ENCODE peak calls at places on chromosomes 2 and 18, in four cellular contexts. One of them, this sample, is unnamed.

GRCh38 chr2:1478311-1479305 is 65.3 kb downstream of the TPO start:
- DNase-seq in psoas muscle: no peak
- DNase-seq in bronchial epithelial cell: no peak
- DNase-seq in GM12865: no peak
- DNase-seq in this sample: no peak

GRCh38 chr2:237129625-237130263 is 44.1 kb downstream of the COPS8 start:
- DNase-seq in bronchial epithelial cell: no peak
- DNase-seq in psoas muscle: no peak
- DNase-seq in GM12865: no peak
- DNase-seq in this sample: no peak

GRCh38 chr2:237143676-237144440 is 58.2 kb downstream of the COPS8 start:
- DNase-seq in psoas muscle: no peak
- DNase-seq in GM12865: no peak
- DNase-seq in bronchial epithelial cell: peak; percentile 30
- DNase-seq in this sample: no peak

GRCh38 chr18:35581555-35582309 is at the start of gene GALNT1:
- DNase-seq in bronchial epithelial cell: no peak
- DNase-seq in psoas muscle: peak; percentile 61
- DNase-seq in GM12865: peak; percentile 38
- DNase-seq in this sample: peak; percentile 29

GRCh38 chr2:60979231-60979630 is 38.3 kb upstream of the PEX13 start:
- DNase-seq in GM12865: no peak
- DNase-seq in bronchial epithelial cell: no peak
- DNase-seq in psoas muscle: no peak
- DNase-seq in this sample: no peak

GRCh38 chr18:74869904-74870863 is 272.5 kb downstream of the ZNF407 start:
- DNase-seq in psoas muscle: no peak
- DNase-seq in GM12865: peak; percentile 76
- DNase-seq in bronchial epithelial cell: peak; percentile 12
- DNase-seq in this sample: no peak

GRCh38 chr2:125837108-125837507 is 818.9 kb upstream of the GYPC start:
- DNase-seq in GM12865: no peak
- DNase-seq in psoas muscle: no peak
- DNase-seq in bronchial epithelial cell: no peak
- DNase-seq in this sample: no peak

GRCh38 chr2:223537669-223538601 is 64.2 kb downstream of the SCG2 start:
- DNase-seq in GM12865: no peak
- DNase-seq in bronchial epithelial cell: peak; percentile 65
- DNase-seq in psoas muscle: no peak
- DNase-seq in this sample: no peak

GRCh38 chr2:148922776-148923175 is 47.7 kb downstream of the KIF5C start:
- DNase-seq in bronchial epithelial cell: peak; percentile 77
- DNase-seq in psoas muscle: no peak
- DNase-seq in GM12865: no peak
- DNase-seq in this sample: no peak

GRCh38 chr2:127225186-127225960 is 5.3 kb upstream of the CYP27C1 start:
- DNase-seq in psoas muscle: no peak
- DNase-seq in bronchial epithelial cell: no peak
- DNase-seq in GM12865: no peak
- DNase-seq in this sample: no peak

GRCh38 chr2:23689891-23690290 is 237.0 kb downstream of the ATAD2B start:
- DNase-seq in GM12865: no peak
- DNase-seq in bronchial epithelial cell: no peak
- DNase-seq in psoas muscle: peak; percentile 38
- DNase-seq in this sample: no peak

GRCh38 chr2:219634171-219634940 is 6.9 kb downstream of the SLC4A3 start:
- DNase-seq in GM12865: no peak
- DNase-seq in psoas muscle: no peak
- DNase-seq in bronchial epithelial cell: no peak
- DNase-seq in this sample: no peak

GRCh38 chr18:7617738-7618422 is 50.8 kb downstream of the PTPRM start:
- DNase-seq in bronchial epithelial cell: peak; percentile 63
- DNase-seq in GM12865: no peak
- DNase-seq in psoas muscle: no peak
- DNase-seq in this sample: no peak

GRCh38 chr2:191318037-191318728 is 73.0 kb downstream of the MYO1B start:
- DNase-seq in psoas muscle: no peak
- DNase-seq in GM12865: no peak
- DNase-seq in bronchial epithelial cell: no peak
- DNase-seq in this sample: no peak

DNA sequence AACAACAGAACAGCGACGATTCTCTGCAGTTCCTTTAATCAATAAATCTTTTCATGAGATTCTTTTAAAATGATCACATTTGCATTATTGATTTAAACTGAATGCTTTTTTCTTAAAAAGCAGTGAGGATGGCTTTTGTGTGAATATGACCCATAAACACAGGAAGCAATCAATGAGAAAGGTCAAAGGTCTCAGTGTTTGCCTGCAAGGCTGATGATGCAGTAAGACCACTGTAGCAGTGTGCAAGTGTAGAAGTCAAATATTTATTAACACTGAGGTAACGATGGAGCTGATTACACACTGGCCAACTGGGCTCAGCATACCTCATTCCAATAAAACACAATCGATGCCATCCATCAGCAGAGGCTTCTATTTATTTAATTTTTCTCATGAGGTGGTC is 633.5 kb downstream of the DCDC2C start:
- DNase-seq in psoas muscle: no peak
- DNase-seq in bronchial epithelial cell: no peak
- DNase-seq in GM12865: no peak
- DNase-seq in this sample: no peak
- TF ChIP-seq CTCF in psoas muscle: no peak
- TF ChIP-seq CTCF in bronchial epithelial cell: no peak
- TF ChIP-seq CTCF in GM12865: no peak
- TF ChIP-seq CTCF in this sample: no peak

DNA sequence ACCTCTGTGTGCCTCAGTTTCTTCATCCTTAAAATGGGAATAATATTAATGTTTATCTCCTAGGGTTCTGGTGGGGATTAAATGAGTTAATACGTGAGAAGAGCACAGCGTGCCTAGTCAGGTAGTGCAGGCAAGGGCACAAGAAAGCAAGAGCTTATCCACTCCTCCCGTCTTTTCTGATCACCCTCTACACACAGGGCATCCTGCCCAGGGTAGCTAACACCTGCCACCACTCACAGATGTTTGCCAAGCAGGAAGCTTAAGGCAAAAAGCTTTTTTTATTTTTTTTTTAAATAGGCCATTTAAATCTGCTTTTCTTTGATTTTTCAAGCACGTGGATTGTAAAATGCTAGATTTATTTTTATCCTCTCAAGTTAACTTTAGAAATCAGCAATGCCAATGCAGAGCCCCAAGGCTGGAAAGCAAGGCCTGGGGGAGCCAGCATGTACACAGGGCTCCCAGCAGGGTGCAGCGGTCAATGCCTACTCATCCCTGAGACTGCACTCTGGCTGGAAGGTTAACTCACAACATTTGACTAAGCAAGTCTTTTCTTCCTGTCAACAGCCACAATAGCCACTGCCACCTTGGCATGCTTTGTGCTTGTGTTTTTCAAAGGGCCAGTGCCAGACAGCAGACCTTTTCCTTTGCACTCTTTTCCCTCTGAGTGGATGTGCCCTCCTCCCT is 86.5 kb upstream of the ACAA2 start:
- DNase-seq in psoas muscle: no peak
- DNase-seq in GM12865: no peak
- DNase-seq in bronchial epithelial cell: no peak
- DNase-seq in this sample: no peak
- TF ChIP-seq CTCF in psoas muscle: no peak
- TF ChIP-seq CTCF in GM12865: no peak
- TF ChIP-seq CTCF in bronchial epithelial cell: no peak
- TF ChIP-seq CTCF in this sample: no peak

GRCh38 chr2:59462418-59463197 is 1090.8 kb downstream of the BCL11A start:
- DNase-seq in bronchial epithelial cell: peak; percentile 8
- DNase-seq in GM12865: no peak
- DNase-seq in psoas muscle: no peak
- DNase-seq in this sample: no peak
- TF ChIP-seq CTCF in bronchial epithelial cell: peak; percentile 2
- TF ChIP-seq CTCF in GM12865: no peak
- TF ChIP-seq CTCF in psoas muscle: no peak
- TF ChIP-seq CTCF in this sample: no peak

DNA sequence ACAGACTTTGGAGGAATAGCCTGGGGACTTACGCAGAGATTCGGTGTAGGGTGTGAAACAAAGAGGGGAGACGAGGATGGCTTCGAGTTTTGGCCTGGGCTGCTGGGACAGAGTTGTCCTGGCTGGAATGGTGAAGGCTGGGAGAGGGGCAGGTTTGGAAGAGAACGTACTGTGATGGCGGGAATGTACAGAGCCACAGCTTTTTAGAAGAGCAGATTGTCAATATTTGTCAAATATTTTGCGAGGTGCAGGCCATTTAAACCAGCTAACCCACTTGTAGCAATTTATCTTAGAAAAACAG is 14.4 kb upstream of the ITM2C start:
- DNase-seq in GM12865: no peak
- DNase-seq in psoas muscle: no peak
- DNase-seq in bronchial epithelial cell: no peak
- DNase-seq in this sample: no peak
- TF ChIP-seq CTCF in GM12865: no peak
- TF ChIP-seq CTCF in psoas muscle: no peak
- TF ChIP-seq CTCF in bronchial epithelial cell: no peak
- TF ChIP-seq CTCF in this sample: peak; percentile 28

DNA sequence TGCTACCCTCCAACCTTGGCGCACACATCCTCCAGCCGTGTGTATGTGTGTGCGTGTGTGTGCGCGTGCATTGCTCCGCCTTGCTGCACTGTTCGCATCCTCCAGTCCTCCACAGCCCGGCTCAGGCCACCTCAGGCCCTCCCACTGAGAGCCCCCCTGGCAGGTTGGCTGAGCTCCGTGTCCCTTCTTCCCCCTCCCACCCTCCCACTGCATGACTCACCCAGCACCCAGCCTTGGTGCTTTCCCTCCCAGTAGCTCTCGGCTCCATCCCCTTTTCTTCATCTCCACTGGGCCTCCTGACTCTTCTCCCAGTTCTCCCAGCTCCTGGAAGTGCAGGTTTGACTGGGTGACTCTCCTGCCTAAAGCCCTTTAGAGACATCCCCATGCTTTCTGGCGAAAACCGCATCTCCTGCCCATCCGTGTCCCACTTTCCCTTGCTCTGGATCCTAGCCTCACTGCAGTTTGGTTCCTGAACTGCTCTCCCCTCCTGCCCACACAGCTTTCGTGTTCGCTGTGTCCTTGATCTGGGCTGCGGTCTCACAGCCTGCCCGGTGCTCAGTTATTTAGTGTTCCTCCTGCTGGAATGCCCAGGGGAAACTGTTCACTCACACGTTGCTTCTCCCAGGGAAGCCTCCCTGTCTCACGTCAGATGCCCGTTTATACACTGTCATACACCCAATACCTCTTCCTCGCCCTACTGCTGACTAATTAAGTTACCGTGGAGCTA is 4.9 kb downstream of the TMEM177 start:
- DNase-seq in GM12865: no peak
- DNase-seq in bronchial epithelial cell: no peak
- DNase-seq in psoas muscle: no peak
- DNase-seq in this sample: no peak
- TF ChIP-seq CTCF in GM12865: no peak
- TF ChIP-seq CTCF in bronchial epithelial cell: no peak
- TF ChIP-seq CTCF in psoas muscle: no peak
- TF ChIP-seq CTCF in this sample: no peak